ENCODE peak calls at places on chromosomes 3 and 15, in six cellular contexts. One of them, this sample, is unnamed.

GRCh38 chr3:194841515-194841841 is 155.8 kb downstream of the FAM43A start:
- DNase-seq in PC-9: no peak
- DNase-seq in IMR-90: no peak
- DNase-seq in right lobe of liver: no peak
- DNase-seq in AG10803: no peak
- DNase-seq in Peyer's patch: no peak
- DNase-seq in this sample: no peak

GRCh38 chr15:68208136-68208535 is 3.0 kb upstream of the CALML4 start:
- DNase-seq in AG10803: no peak
- DNase-seq in IMR-90: no peak
- DNase-seq in PC-9: no peak
- DNase-seq in Peyer's patch: no peak
- DNase-seq in right lobe of liver: peak
- DNase-seq in this sample: no peak

GRCh38 chr3:75138345-75138744 is 523.9 kb upstream of the CNTN3 start:
- DNase-seq in AG10803: no peak
- DNase-seq in Peyer's patch: no peak
- DNase-seq in IMR-90: no peak
- DNase-seq in PC-9: no peak
- DNase-seq in right lobe of liver: no peak
- DNase-seq in this sample: no peak

GRCh38 chr15:68560501-68561113 is 18.2 kb upstream of the CORO2B start:
- DNase-seq in right lobe of liver: peak
- DNase-seq in Peyer's patch: no peak
- DNase-seq in AG10803: no peak
- DNase-seq in IMR-90: no peak
- DNase-seq in PC-9: no peak
- DNase-seq in this sample: no peak

GRCh38 chr3:72756900-72757299 is 91.3 kb downstream of the SHQ1 start:
- DNase-seq in AG10803: no peak
- DNase-seq in Peyer's patch: peak
- DNase-seq in right lobe of liver: no peak
- DNase-seq in IMR-90: no peak
- DNase-seq in PC-9: no peak
- DNase-seq in this sample: no peak

GRCh38 chr3:12458901-12459300 is 25.4 kb upstream of the TSEN2 start:
- DNase-seq in right lobe of liver: no peak
- DNase-seq in PC-9: no peak
- DNase-seq in IMR-90: no peak
- DNase-seq in AG10803: no peak
- DNase-seq in Peyer's patch: no peak
- DNase-seq in this sample: no peak

GRCh38 chr3:138786788-138787276 is 47.9 kb downstream of the PIK3CB start:
- DNase-seq in IMR-90: peak
- DNase-seq in PC-9: no peak
- DNase-seq in right lobe of liver: no peak
- DNase-seq in Peyer's patch: no peak
- DNase-seq in AG10803: peak
- DNase-seq in this sample: no peak

GRCh38 chr3:7962244-7962643 is 539.4 kb upstream of the LMCD1 start:
- DNase-seq in IMR-90: no peak
- DNase-seq in Peyer's patch: no peak
- DNase-seq in PC-9: no peak
- DNase-seq in right lobe of liver: no peak
- DNase-seq in AG10803: no peak
- DNase-seq in this sample: no peak

GRCh38 chr3:84965141-84965540 is 6.4 kb downstream of the CADM2 start:
- DNase-seq in right lobe of liver: no peak
- DNase-seq in Peyer's patch: no peak
- DNase-seq in AG10803: no peak
- DNase-seq in PC-9: peak
- DNase-seq in IMR-90: no peak
- DNase-seq in this sample: peak

GRCh38 chr3:27659279-27660021 is 62.7 kb downstream of the EOMES start:
- DNase-seq in AG10803: peak
- DNase-seq in PC-9: peak
- DNase-seq in Peyer's patch: peak
- DNase-seq in IMR-90: peak
- DNase-seq in right lobe of liver: peak
- DNase-seq in this sample: peak

GRCh38 chr3:183212565-183212964 is 40.5 kb upstream of the B3GNT5 start:
- DNase-seq in Peyer's patch: no peak
- DNase-seq in IMR-90: no peak
- DNase-seq in AG10803: no peak
- DNase-seq in right lobe of liver: no peak
- DNase-seq in PC-9: no peak
- DNase-seq in this sample: no peak

GRCh38 chr15:83200162-83200561 is 7.5 kb downstream of the HDGFL3 start:
- DNase-seq in right lobe of liver: no peak
- DNase-seq in Peyer's patch: no peak
- DNase-seq in IMR-90: peak
- DNase-seq in PC-9: no peak
- DNase-seq in AG10803: peak
- DNase-seq in this sample: no peak

GRCh38 chr15:41838400-41838897 is at the start of gene PLA2G4B:
- DNase-seq in AG10803: no peak
- DNase-seq in IMR-90: no peak
- DNase-seq in PC-9: peak
- DNase-seq in right lobe of liver: no peak
- DNase-seq in Peyer's patch: no peak
- DNase-seq in this sample: no peak

GRCh38 chr3:140953028-140953960 is 11.7 kb downstream of the SLC25A36 start:
- DNase-seq in AG10803: peak
- DNase-seq in IMR-90: peak
- DNase-seq in right lobe of liver: no peak
- DNase-seq in Peyer's patch: no peak
- DNase-seq in PC-9: no peak
- DNase-seq in this sample: no peak

GRCh38 chr3:38528457-38528856 is 32.3 kb downstream of the EXOG start:
- DNase-seq in AG10803: no peak
- DNase-seq in right lobe of liver: no peak
- DNase-seq in PC-9: no peak
- DNase-seq in IMR-90: no peak
- DNase-seq in Peyer's patch: no peak
- DNase-seq in this sample: no peak

GRCh38 chr3:196016485-196016884 is 65.4 kb downstream of the TFRC start:
- DNase-seq in Peyer's patch: no peak
- DNase-seq in AG10803: peak
- DNase-seq in IMR-90: peak
- DNase-seq in right lobe of liver: no peak
- DNase-seq in PC-9: peak
- DNase-seq in this sample: no peak

GRCh38 chr3:79477242-79477641 is 290.6 kb downstream of the ROBO1 start:
- DNase-seq in right lobe of liver: no peak
- DNase-seq in IMR-90: no peak
- DNase-seq in PC-9: no peak
- DNase-seq in Peyer's patch: no peak
- DNase-seq in AG10803: no peak
- DNase-seq in this sample: no peak

GRCh38 chr3:129336093-129336706 is 57.5 kb downstream of the HMCES start:
- DNase-seq in PC-9: no peak
- DNase-seq in Peyer's patch: no peak
- DNase-seq in IMR-90: no peak
- DNase-seq in right lobe of liver: peak
- DNase-seq in AG10803: no peak
- DNase-seq in this sample: no peak

GRCh38 chr15:48397841-48398240 is 66.6 kb downstream of the DUT start:
- DNase-seq in IMR-90: no peak
- DNase-seq in PC-9: no peak
- DNase-seq in right lobe of liver: no peak
- DNase-seq in Peyer's patch: no peak
- DNase-seq in AG10803: no peak
- DNase-seq in this sample: no peak

GRCh38 chr3:155217591-155217990 is 75.9 kb downstream of the STRIT1 start:
- DNase-seq in IMR-90: peak
- DNase-seq in Peyer's patch: no peak
- DNase-seq in right lobe of liver: no peak
- DNase-seq in AG10803: peak
- DNase-seq in PC-9: no peak
- DNase-seq in this sample: no peak

GRCh38 chr3:124951511-124952390 is 17.2 kb upstream of the MUC13 start:
- DNase-seq in AG10803: peak
- DNase-seq in Peyer's patch: no peak
- DNase-seq in IMR-90: peak
- DNase-seq in right lobe of liver: no peak
- DNase-seq in PC-9: no peak
- DNase-seq in this sample: no peak

GRCh38 chr3:187014417-187014864 is 84.1 kb downstream of the ST6GAL1 start:
- DNase-seq in PC-9: no peak
- DNase-seq in right lobe of liver: no peak
- DNase-seq in Peyer's patch: peak
- DNase-seq in AG10803: peak
- DNase-seq in IMR-90: peak
- DNase-seq in this sample: no peak

GRCh38 chr15:36591534-36592411 is 12.3 kb downstream of the CDIN1 start:
- DNase-seq in IMR-90: no peak
- DNase-seq in PC-9: peak
- DNase-seq in right lobe of liver: no peak
- DNase-seq in Peyer's patch: no peak
- DNase-seq in AG10803: peak
- DNase-seq in this sample: no peak

GRCh38 chr3:140588558-140588957 is 89.3 kb upstream of the TRIM42 start:
- DNase-seq in IMR-90: no peak
- DNase-seq in AG10803: no peak
- DNase-seq in PC-9: no peak
- DNase-seq in right lobe of liver: no peak
- DNase-seq in Peyer's patch: no peak
- DNase-seq in this sample: no peak

GRCh38 chr3:64082411-64082810 is 59.1 kb upstream of the PSMD6 start:
- DNase-seq in AG10803: no peak
- DNase-seq in Peyer's patch: no peak
- DNase-seq in PC-9: no peak
- DNase-seq in IMR-90: peak
- DNase-seq in right lobe of liver: no peak
- DNase-seq in this sample: no peak

GRCh38 chr3:184439096-184439495 is 59.2 kb downstream of the CHRD start:
- DNase-seq in AG10803: no peak
- DNase-seq in Peyer's patch: no peak
- DNase-seq in right lobe of liver: no peak
- DNase-seq in PC-9: no peak
- DNase-seq in IMR-90: no peak
- DNase-seq in this sample: no peak

DNA sequence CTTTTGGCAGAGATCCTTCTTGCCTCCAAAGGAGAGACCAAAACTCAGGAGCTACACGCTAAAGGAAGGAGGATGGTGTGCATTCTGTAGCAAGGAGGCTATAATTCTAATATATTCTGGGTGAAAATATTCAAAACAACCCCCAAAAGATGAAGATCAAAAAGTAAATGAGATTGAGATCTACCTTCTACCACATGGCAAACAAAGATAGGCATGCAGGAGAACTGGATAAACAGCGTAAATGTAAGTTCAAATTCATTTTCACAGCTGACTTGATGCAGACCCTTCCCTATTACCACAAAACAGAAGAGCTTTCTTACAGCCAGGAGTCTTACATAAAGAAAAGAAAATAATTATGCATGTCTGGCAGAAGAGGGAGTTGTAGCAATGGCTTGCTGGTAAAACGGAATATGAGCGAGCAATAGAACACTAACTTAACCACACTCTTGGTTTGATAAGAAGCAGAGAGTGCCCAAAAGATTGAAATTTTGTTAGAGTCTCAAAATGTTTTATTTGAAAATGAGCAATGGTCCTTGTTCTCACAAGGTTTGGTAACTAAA is 272.7 kb downstream of the MECOM start:
- DNase-seq in AG10803: no peak
- DNase-seq in Peyer's patch: no peak
- DNase-seq in IMR-90: no peak
- DNase-seq in right lobe of liver: no peak
- DNase-seq in PC-9: no peak
- DNase-seq in this sample: no peak
- TF ChIP-seq CTCF in AG10803: no peak
- TF ChIP-seq CTCF in Peyer's patch: no peak
- TF ChIP-seq CTCF in IMR-90: no peak
- TF ChIP-seq CTCF in right lobe of liver: no peak
- TF ChIP-seq CTCF in PC-9: no peak
- TF ChIP-seq CTCF in this sample: no peak

GRCh38 chr3:143216709-143217182 is 97.2 kb downstream of the CHST2 start:
- DNase-seq in AG10803: peak
- DNase-seq in Peyer's patch: no peak
- DNase-seq in IMR-90: no peak
- DNase-seq in right lobe of liver: no peak
- DNase-seq in PC-9: no peak
- DNase-seq in this sample: no peak

GRCh38 chr3:143220745-143221144 is 101.2 kb downstream of the CHST2 start:
- DNase-seq in right lobe of liver: no peak
- DNase-seq in Peyer's patch: no peak
- DNase-seq in PC-9: no peak
- DNase-seq in IMR-90: no peak
- DNase-seq in AG10803: no peak
- DNase-seq in this sample: no peak

GRCh38 chr3:143217283-143217682 is 97.7 kb downstream of the CHST2 start:
- DNase-seq in AG10803: no peak
- DNase-seq in Peyer's patch: no peak
- DNase-seq in right lobe of liver: no peak
- DNase-seq in PC-9: no peak
- DNase-seq in IMR-90: no peak
- DNase-seq in this sample: no peak

GRCh38 chr3:143221446-143221845 is 101.9 kb downstream of the CHST2 start:
- DNase-seq in right lobe of liver: no peak
- DNase-seq in IMR-90: no peak
- DNase-seq in PC-9: no peak
- DNase-seq in AG10803: no peak
- DNase-seq in Peyer's patch: no peak
- DNase-seq in this sample: no peak

GRCh38 chr3:143218176-143218575 is 98.6 kb downstream of the CHST2 start:
- DNase-seq in AG10803: no peak
- DNase-seq in Peyer's patch: no peak
- DNase-seq in IMR-90: no peak
- DNase-seq in right lobe of liver: no peak
- DNase-seq in PC-9: no peak
- DNase-seq in this sample: no peak
- TF ChIP-seq CTCF in AG10803: no peak
- TF ChIP-seq CTCF in Peyer's patch: no peak
- TF ChIP-seq CTCF in IMR-90: no peak
- TF ChIP-seq CTCF in right lobe of liver: no peak
- TF ChIP-seq CTCF in PC-9: no peak
- TF ChIP-seq CTCF in this sample: no peak

GRCh38 chr3:14915636-14916222 is 31.7 kb upstream of the NR2C2 start:
- DNase-seq in AG10803: no peak
- DNase-seq in right lobe of liver: peak
- DNase-seq in Peyer's patch: no peak
- DNase-seq in PC-9: no peak
- DNase-seq in IMR-90: no peak
- DNase-seq in this sample: no peak
- TF ChIP-seq CTCF in AG10803: peak
- TF ChIP-seq CTCF in right lobe of liver: no peak
- TF ChIP-seq CTCF in Peyer's patch: no peak
- TF ChIP-seq CTCF in PC-9: no peak
- TF ChIP-seq CTCF in IMR-90: no peak
- TF ChIP-seq CTCF in this sample: no peak

DNA sequence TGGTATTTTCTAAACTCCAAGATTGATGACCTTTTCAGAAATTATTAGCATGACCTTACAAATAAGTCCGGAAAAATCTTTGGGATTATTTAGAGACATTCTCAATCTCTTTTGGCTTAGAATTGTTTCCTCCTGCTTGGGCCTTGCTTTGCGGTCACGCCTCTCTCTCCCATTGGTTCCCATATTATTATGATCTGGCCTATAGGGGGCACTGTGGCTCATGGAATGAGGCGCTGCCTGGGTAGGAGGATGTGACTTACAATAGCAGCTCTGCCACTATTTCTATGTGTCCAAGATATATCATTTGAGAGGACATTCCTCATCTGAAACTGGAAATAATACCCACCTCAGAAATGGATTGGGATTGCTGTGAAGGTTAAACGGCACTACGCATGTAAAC is 464.9 kb downstream of the MFSD1 start:
- DNase-seq in AG10803: peak
- DNase-seq in right lobe of liver: no peak
- DNase-seq in Peyer's patch: no peak
- DNase-seq in PC-9: peak
- DNase-seq in IMR-90: peak
- DNase-seq in this sample: peak
- TF ChIP-seq CTCF in AG10803: peak
- TF ChIP-seq CTCF in right lobe of liver: peak
- TF ChIP-seq CTCF in Peyer's patch: no peak
- TF ChIP-seq CTCF in PC-9: peak
- TF ChIP-seq CTCF in IMR-90: peak
- TF ChIP-seq CTCF in this sample: peak